ENCODE peak calls at places on chromosomes 16 and 17, in six cellular contexts. X, G, B, R, P and Q are unnamed samples.

GRCh38 chr17:45851873-45852272 is 7.2 kb downstream of the SPPL2C start:
- DNase-seq in G (no peak), X (no peak), P (no peak), B (no peak), R (no peak), Q (no peak)

GRCh38 chr16:80691111-80691761 is 113.2 kb downstream of the CDYL2 start:
- DNase-seq in G (no peak), R (no peak), X (no peak), B (no peak), P (no peak), Q (no peak)

GRCh38 chr16:89841275-89841674 is 13.0 kb downstream of the SPIRE2 start:
- DNase-seq in P (no peak), R (peak; percentile 39), X (no peak), B (no peak), G (no peak), Q (no peak)

GRCh38 chr17:55161935-55162555 is 102.7 kb upstream of the HLF start:
- DNase-seq in R (no peak), B (no peak), X (no peak), G (peak; percentile 39), P (no peak), Q (no peak)

GRCh38 chr17:8965394-8966168 is at the start of gene PIK3R5:
- DNase-seq in X (no peak), G (no peak), B (peak; percentile 94), R (peak; percentile 80), P (peak; percentile 81), Q (peak; percentile 79)

GRCh38 chr16:28318042-28318597 is 25.8 kb downstream of the SBK1 start:
- DNase-seq in G (no peak), B (no peak), X (no peak), R (no peak), P (no peak), Q (no peak)

GRCh38 chr16:79379083-79379482 is 221.5 kb downstream of the MAF start:
- DNase-seq in X (no peak), G (no peak), B (no peak), P (no peak), R (no peak), Q (no peak)

GRCh38 chr16:61831351-61831933 is 204.8 kb downstream of the CDH8 start:
- DNase-seq in G (no peak), R (no peak), B (no peak), X (no peak), P (no peak), Q (no peak)

GRCh38 chr16:56623637-56624036 is 1.9 kb upstream of the MT1E start:
- DNase-seq in P (no peak), G (no peak), B (no peak), R (no peak), X (no peak), Q (no peak)

GRCh38 chr16:53946745-53947386 is 242.9 kb downstream of the FTO start:
- DNase-seq in P (no peak), B (no peak), R (no peak), X (no peak), G (no peak), Q (no peak)

GRCh38 chr17:77132411-77133086 is 8.2 kb upstream of the SEC14L1 start:
- DNase-seq in R (no peak), B (no peak), X (no peak), G (no peak), P (no peak), Q (no peak)

GRCh38 chr17:77892469-77893143 is 65.9 kb upstream of the TNRC6C start:
- DNase-seq in R (peak; percentile 25), P (no peak), G (no peak), X (no peak), B (peak; percentile 91), Q (peak; percentile 88)

GRCh38 chr17:27413295-27413694 is 43.0 kb upstream of the KSR1 start:
- DNase-seq in X (no peak), B (no peak), G (no peak), R (no peak), P (no peak), Q (no peak)

GRCh38 chr16:15961060-15961511 is 11.7 kb downstream of the ABCC1 start:
- DNase-seq in G (no peak), R (peak; percentile 77), B (no peak), X (no peak), P (peak; percentile 43), Q (no peak)

GRCh38 chr16:1960665-1961630 is 1.6 kb downstream of the NDUFB10 start:
- DNase-seq in P (no peak), R (peak; percentile 73), G (peak; percentile 53), X (no peak), B (no peak), Q (peak; percentile 82)

GRCh38 chr17:28125530-28126382 is 83.3 kb downstream of the NLK start:
- DNase-seq in P (no peak), B (no peak), G (no peak), X (no peak), R (no peak), Q (no peak)

GRCh38 chr17:1999557-2000251 is 25.4 kb downstream of the RTN4RL1 start:
- DNase-seq in R (no peak), B (peak; percentile 46), P (no peak), G (no peak), X (peak; percentile 67), Q (peak; percentile 94)

GRCh38 chr16:50547340-50547865 is 793 bp upstream of the NKD1 start:
- DNase-seq in P (peak; percentile 75), G (peak; percentile 60), R (peak; percentile 65), B (peak; percentile 61), X (peak; percentile 12), Q (peak; percentile 68)

GRCh38 chr17:49165143-49165542 is 32.6 kb downstream of the B4GALNT2 start:
- DNase-seq in X (no peak), B (no peak), R (no peak), P (no peak), G (no peak), Q (no peak)

GRCh38 chr16:72236866-72237265 is 64.9 kb upstream of the PMFBP1 start:
- DNase-seq in X (no peak), B (no peak), G (no peak), R (no peak), P (no peak), Q (no peak)

GRCh38 chr16:87764600-87765472 is 950 bp downstream of the KLHDC4 start:
- DNase-seq in B (no peak), X (no peak), P (no peak), G (no peak), R (peak; percentile 19), Q (no peak)

GRCh38 chr17:66481259-66481658 is 178.8 kb downstream of the PRKCA start:
- DNase-seq in R (no peak), G (no peak), B (no peak), P (no peak), X (no peak), Q (no peak)

GRCh38 chr17:68657166-68657940 is 56.2 kb upstream of the FAM20A start:
- DNase-seq in G (no peak), B (no peak), X (no peak), R (no peak), P (no peak), Q (no peak)

GRCh38 chr16:84986102-84986501 is 25.2 kb downstream of the ZDHHC7 start:
- DNase-seq in R (peak; percentile 66), P (no peak), B (no peak), X (no peak), G (no peak), Q (no peak)

GRCh38 chr17:81179220-81179619 is 13.2 kb upstream of the AATK start:
- DNase-seq in X (no peak), B (no peak), P (no peak), R (no peak), G (no peak), Q (no peak)

GRCh38 chr17:78132086-78132676 is 1.6 kb downstream of the TMC8 start:
- DNase-seq in X (no peak), R (peak; percentile 81), B (peak; percentile 77), P (peak; percentile 63), G (peak; percentile 34), Q (peak; percentile 57)

GRCh38 chr16:318628-319027 is 33.9 kb downstream of the AXIN1 start:
- DNase-seq in X (no peak), B (peak; percentile 90), G (no peak), R (no peak), P (no peak), Q (peak; percentile 90)

GRCh38 chr16:67481561-67482259 is 753 bp upstream of the ATP6V0D1 start:
- DNase-seq in G (peak; percentile 29), P (no peak), X (no peak), R (peak; percentile 78), B (peak; percentile 41), Q (no peak)

GRCh38 chr17:42924891-42925290 is 24.3 kb downstream of the G6PC1 start:
- DNase-seq in G (no peak), R (no peak), X (no peak), B (no peak), P (no peak), Q (peak; percentile 42)

GRCh38 chr16:52499061-52499460 is 47.9 kb downstream of the TOX3 start:
- DNase-seq in G (no peak), R (no peak), X (no peak), P (no peak), B (peak; percentile 28), Q (no peak)